ENCODE peak calls at places on chromosome 20, in six cellular contexts. B, D, P, U, C and J are unnamed samples.

GRCh38 chr20:47150403-47151152 is 205.9 kb downstream of the ZMYND8 start:
- DNase-seq in P (peak; percentile 69), B (peak; percentile 80), D (peak; percentile 24), C (peak; percentile 46), U (no peak), J (peak; percentile 86)

GRCh38 chr20:7496394-7497111 is 443.7 kb downstream of the HAO1 start:
- DNase-seq in B (no peak), C (no peak), U (no peak), D (no peak), P (no peak), J (no peak)

GRCh38 chr20:16392346-16392745 is 180.9 kb downstream of the KIF16B start:
- DNase-seq in P (no peak), B (no peak), D (no peak), U (no peak), C (no peak), J (no peak)

GRCh38 chr20:13839421-13840092 is 54.7 kb downstream of the NDUFAF5 start:
- DNase-seq in U (no peak), B (no peak), D (no peak), C (no peak), P (no peak), J (no peak)

GRCh38 chr20:59006167-59006863 is 739 bp downstream of the CTSZ start:
- DNase-seq in D (no peak), U (no peak), P (no peak), C (no peak), B (no peak), J (no peak)

GRCh38 chr20:57185188-57185743 is 81.2 kb downstream of the BMP7 start:
- DNase-seq in B (no peak), D (no peak), C (no peak), U (no peak), P (no peak), J (no peak)

GRCh38 chr20:50561379-50562078 is 51.3 kb downstream of the PTPN1 start:
- DNase-seq in D (peak; percentile 88), P (no peak), U (no peak), C (peak; percentile 68), B (no peak), J (no peak)

GRCh38 chr20:33649201-33649631 is 12.9 kb upstream of the C20orf144 start:
- DNase-seq in U (no peak), C (no peak), P (no peak), D (no peak), B (no peak), J (no peak)

GRCh38 chr20:49593441-49594142 is 25.7 kb upstream of the PTGIS start:
- DNase-seq in U (no peak), D (no peak), P (no peak), B (no peak), C (peak; percentile 70), J (no peak)

GRCh38 chr20:10637563-10637962 is 36.2 kb downstream of the JAG1 start:
- DNase-seq in D (no peak), C (no peak), U (no peak), B (no peak), P (no peak), J (no peak)

GRCh38 chr20:41413169-41413568 is 46.6 kb upstream of the EMILIN3 start:
- DNase-seq in D (no peak), P (no peak), U (no peak), C (no peak), B (no peak), J (no peak)

GRCh38 chr20:5061209-5061608 is 58.5 kb downstream of the PCNA start:
- DNase-seq in P (no peak), D (no peak), B (no peak), U (no peak), C (no peak), J (peak; percentile 65)

GRCh38 chr20:21352703-21353102 is 44.6 kb downstream of the NKX2-4 start:
- DNase-seq in P (no peak), U (no peak), C (no peak), D (no peak), B (no peak), J (peak; percentile 51)

GRCh38 chr20:60497298-60497697 is 539.1 kb downstream of the CDH26 start:
- DNase-seq in P (no peak), B (no peak), U (no peak), D (no peak), C (no peak), J (no peak)

GRCh38 chr20:37640600-37641561 is 52.9 kb upstream of the CTNNBL1 start:
- DNase-seq in B (no peak), P (no peak), U (no peak), D (no peak), C (no peak), J (no peak)

GRCh38 chr20:20614391-20614790 is 98.1 kb downstream of the RALGAPA2 start:
- DNase-seq in D (no peak), B (no peak), U (no peak), P (no peak), C (no peak), J (no peak)

GRCh38 chr20:54364365-54364764 is 111.0 kb upstream of the DOK5 start:
- DNase-seq in B (no peak), C (no peak), P (no peak), D (no peak), U (no peak), J (no peak)